ENCODE peak calls at places on chromosomes 4 and X, in seven cellular contexts. R, E, I, Y, U, D and Z are unnamed samples.

GRCh38 chrX:70257599-70258288 is 2.3 kb downstream of the P2RY4 start:
- DNase-seq in I (no peak), Y (no peak), U (no peak), D (no peak), R (no peak), E (no peak), Z (no peak)

GRCh38 chr4:123398803-123399637 is 2.4 kb downstream of the SPRY1 start:
- DNase-seq in I (no peak), D (peak), E (peak), R (peak), U (peak), Y (peak), Z (no peak)

GRCh38 chrX:106899276-106899675 is 3.9 kb downstream of the RIPPLY1 start:
- DNase-seq in E (no peak), R (no peak), Y (no peak), I (no peak), U (no peak), D (no peak), Z (no peak)

GRCh38 chr4:182258441-182259031 is 15.3 kb downstream of the TENM3 start:
- DNase-seq in Y (no peak), D (no peak), U (no peak), R (no peak), E (no peak), I (no peak), Z (no peak)

GRCh38 chr4:175071123-175071522 is 153.0 kb downstream of the ADAM29 start:
- DNase-seq in R (no peak), U (no peak), D (no peak), Y (no peak), I (no peak), E (no peak), Z (no peak)

GRCh38 chr4:8443801-8444200 is 3.2 kb downstream of the TRMT44 start:
- DNase-seq in R (no peak), U (no peak), Y (no peak), D (no peak), I (no peak), E (no peak), Z (no peak)

GRCh38 chrX:122272011-122272410 is 912.1 kb upstream of the GRIA3 start:
- DNase-seq in D (no peak), E (no peak), Y (no peak), R (no peak), U (no peak), I (no peak), Z (no peak)

GRCh38 chr4:152094851-152095700 is 334.3 kb upstream of the GATB start:
- DNase-seq in E (no peak), D (no peak), R (no peak), Y (no peak), U (no peak), I (no peak), Z (no peak)

GRCh38 chr4:6469898-6470501 is 2.4 kb downstream of the PPP2R2C start:
- DNase-seq in U (no peak), D (no peak), R (no peak), I (no peak), Y (no peak), E (no peak), Z (no peak)

GRCh38 chrX:19863237-19864223 is 23.9 kb downstream of the SH3KBP1 start:
- DNase-seq in I (no peak), R (no peak), Y (no peak), D (no peak), E (no peak), U (peak), Z (no peak)

GRCh38 chrX:39773923-39774803 is 323.6 kb downstream of the BCOR start:
- DNase-seq in D (no peak), Y (peak), U (no peak), R (no peak), I (no peak), E (no peak), Z (no peak)

GRCh38 chr4:70704333-70705145 is 16.2 kb downstream of the UTP3 start:
- DNase-seq in R (peak), I (peak), U (peak), D (peak), Y (peak), E (peak), Z (peak)

GRCh38 chr4:188767496-188767895 is 628.3 kb downstream of the TRIML1 start:
- DNase-seq in Y (no peak), U (no peak), D (no peak), I (no peak), R (no peak), E (no peak), Z (no peak)

GRCh38 chr4:168605411-168605810 is 108.6 kb downstream of the PALLD start:
- DNase-seq in U (no peak), R (peak), I (no peak), E (no peak), Y (no peak), D (no peak), Z (no peak)

GRCh38 chrX:38968344-38968743 is 167.1 kb downstream of the MID1IP1 start:
- DNase-seq in D (no peak), R (no peak), E (no peak), U (no peak), Y (no peak), I (no peak), Z (no peak)

GRCh38 chr4:165874799-165875371 is 1.8 kb downstream of the TLL1 start:
- DNase-seq in D (no peak), R (no peak), E (peak), Y (no peak), I (no peak), U (no peak), Z (no peak)

GRCh38 chrX:49915352-49916222 is 6.8 kb upstream of the CLCN5 start:
- DNase-seq in Y (peak), D (peak), R (peak), I (peak), E (no peak), U (peak), Z (peak)

GRCh38 chr4:6463311-6464289 is 8.8 kb downstream of the PPP2R2C start:
- DNase-seq in R (no peak), Y (no peak), D (no peak), U (no peak), E (no peak), I (no peak), Z (no peak)

GRCh38 chr4:73976716-73977115 is 5.1 kb downstream of the PF4 start:
- DNase-seq in U (no peak), E (no peak), R (no peak), D (no peak), I (no peak), Y (no peak), Z (no peak)

GRCh38 chr4:72974694-72975487 is 94.6 kb downstream of the COX18 start:
- DNase-seq in I (no peak), U (no peak), R (no peak), E (no peak), D (no peak), Y (no peak), Z (no peak)

GRCh38 chr4:8854866-8855265 is 16.8 kb downstream of the HMX1 start:
- DNase-seq in E (no peak), R (no peak), U (no peak), I (no peak), Y (no peak), D (no peak), Z (no peak)

GRCh38 chr4:74418063-74418670 is 26.8 kb upstream of the AREG start:
- DNase-seq in Y (no peak), U (no peak), E (no peak), I (no peak), R (no peak), D (no peak), Z (no peak)

GRCh38 chrX:46433892-46434291 is 111.3 kb downstream of the ZNF674 start:
- DNase-seq in Y (no peak), U (no peak), D (no peak), R (no peak), I (no peak), E (no peak), Z (no peak)

DNA sequence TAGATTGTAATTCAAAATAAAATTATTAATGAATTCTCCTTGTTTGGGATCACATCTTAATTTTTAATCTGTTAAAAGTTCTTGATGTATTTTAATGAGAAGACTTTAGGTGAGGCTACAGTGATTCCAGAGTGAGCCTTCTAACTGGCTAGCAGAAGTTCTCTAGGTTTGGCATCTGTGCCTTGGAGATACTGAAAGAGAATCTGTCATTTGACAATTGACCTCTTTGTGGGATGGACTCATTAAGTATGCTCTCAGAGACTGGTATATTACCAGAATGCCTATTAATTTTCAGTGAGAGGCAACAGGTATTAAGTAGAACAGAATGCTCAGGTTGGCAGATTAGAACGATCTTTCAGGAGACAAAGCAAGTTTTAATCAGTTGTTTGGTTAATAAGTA is 10.2 kb downstream of the CCNG2 start:
- DNase-seq in D (no peak), I (no peak), R (no peak), Y (no peak), E (no peak), U (no peak), Z (no peak)
- H3K4me3 ChIP-seq in D (no peak), I (no peak), R (no peak), Y (no peak), E (no peak), U (no peak), Z (no peak)

DNA sequence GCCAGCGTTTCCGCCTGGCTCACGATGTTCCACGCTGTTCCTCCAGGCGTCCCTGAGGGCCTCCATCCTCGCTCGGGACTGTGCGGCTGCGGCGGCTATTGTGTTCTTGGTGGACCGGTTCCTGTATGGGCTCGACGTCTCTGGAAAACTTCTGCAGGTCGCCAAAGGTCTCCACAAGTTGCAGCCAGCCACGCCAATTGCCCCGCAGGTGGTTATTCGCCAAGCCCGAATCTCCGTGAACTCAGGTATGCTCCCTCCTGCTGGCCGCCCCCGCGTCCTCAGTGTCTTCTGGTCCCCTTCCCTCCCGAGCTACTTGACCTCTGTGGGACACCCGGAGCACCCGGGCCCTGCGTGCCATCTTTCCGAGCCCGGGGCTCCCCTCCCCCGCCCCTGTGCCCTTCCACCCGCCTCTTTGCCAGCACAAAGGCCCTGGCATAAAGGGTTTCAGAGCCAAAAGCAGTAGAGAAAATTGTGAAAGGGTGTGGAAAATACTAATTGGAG is 104.1 kb downstream of the NEUROG2 start:
- DNase-seq in R (no peak), Y (no peak), E (no peak), I (no peak), U (no peak), D (no peak), Z (no peak)
- H3K4me3 ChIP-seq in R (no peak), Y (no peak), E (no peak), I (no peak), U (no peak), D (no peak), Z (no peak)

GRCh38 chr4:55395218-55395528 is 584 bp upstream of the TMEM165 start:
- DNase-seq in I (no peak), E (no peak), Y (no peak), U (no peak), R (no peak), D (no peak), Z (no peak)
- H3K4me3 ChIP-seq in I (peak), E (peak), Y (peak), U (peak), R (peak), D (peak), Z (peak)

DNA sequence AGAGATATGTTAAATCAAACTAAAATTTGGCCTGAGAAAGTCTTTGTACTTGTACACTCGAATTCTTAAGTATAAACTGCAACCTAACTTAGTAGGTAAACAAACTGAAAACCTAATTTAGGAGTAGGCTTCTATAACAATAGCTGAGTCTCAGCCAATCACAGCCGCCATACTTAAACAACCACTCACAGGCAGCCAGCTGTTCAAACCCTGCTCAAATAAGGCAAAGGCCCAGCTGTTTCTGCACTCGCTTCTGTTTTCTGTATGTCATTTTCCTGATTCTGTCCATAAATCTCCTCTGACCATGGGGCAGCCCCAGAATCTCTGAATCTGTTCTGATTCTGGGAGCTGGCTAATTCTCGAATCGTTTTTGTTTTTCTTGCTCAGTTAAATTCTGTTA is 7.8 kb upstream of the PLS3 start:
- DNase-seq in E (no peak), D (no peak), Y (no peak), U (no peak), R (no peak), I (no peak), Z (no peak)
- H3K4me3 ChIP-seq in E (no peak), D (no peak), Y (no peak), U (no peak), R (no peak), I (no peak), Z (no peak)

DNA sequence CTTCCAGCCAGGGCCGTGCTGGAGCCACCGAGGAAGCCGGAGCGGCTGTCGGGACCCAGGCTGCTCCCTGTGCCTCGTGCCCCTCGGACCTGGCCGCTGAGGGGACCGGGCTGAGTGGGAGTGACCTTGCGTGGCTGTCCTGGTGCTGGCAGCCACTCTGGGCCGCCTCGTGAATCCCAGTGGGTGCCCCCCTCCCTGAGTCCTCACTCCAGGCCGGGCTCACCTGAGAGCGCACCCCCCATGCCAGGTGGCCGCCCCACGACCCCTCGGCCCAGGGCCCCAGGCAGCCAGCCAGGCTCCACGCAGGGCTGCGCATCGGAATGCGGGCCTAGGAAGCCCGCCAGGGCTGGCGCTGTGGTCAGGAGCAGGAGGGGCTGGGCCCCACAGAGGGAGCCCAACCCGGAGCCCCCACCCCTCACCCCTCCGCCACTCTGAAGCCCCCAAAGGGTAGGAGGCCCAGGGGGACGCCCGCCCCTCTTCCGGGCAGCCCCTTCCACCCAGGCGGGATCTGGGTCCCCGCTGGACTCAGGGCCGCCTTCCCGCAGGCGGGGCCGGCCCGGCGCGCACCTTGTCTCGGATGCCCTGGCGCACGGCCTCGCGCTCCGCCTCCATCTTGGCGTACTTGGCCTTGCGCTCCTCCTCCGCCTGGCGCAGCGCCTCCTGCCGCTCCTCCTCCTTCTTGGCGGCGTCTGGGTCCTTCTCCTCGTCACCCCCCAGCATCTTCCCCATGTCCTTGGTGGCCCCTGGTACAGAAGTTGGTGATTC is 33.9 kb downstream of the CPLX1 start:
- DNase-seq in E (peak), D (no peak), Y (peak), I (peak), U (peak), R (no peak), Z (no peak)
- H3K4me3 ChIP-seq in E (peak), D (peak), Y (peak), I (no peak), U (peak), R (no peak), Z (peak)

GRCh38 chr4:13567125-13567524 is 22.8 kb upstream of the NKX3-2 start:
- DNase-seq in R (no peak), U (no peak), D (no peak), E (no peak), I (no peak), Y (no peak), Z (no peak)

GRCh38 chr4:13562876-13563275 is 18.6 kb upstream of the NKX3-2 start:
- DNase-seq in D (no peak), I (no peak), E (no peak), R (no peak), U (no peak), Y (no peak), Z (no peak)

GRCh38 chr4:13559414-13559813 is 15.1 kb upstream of the NKX3-2 start:
- DNase-seq in R (no peak), U (no peak), Y (no peak), D (no peak), E (no peak), I (no peak), Z (no peak)

GRCh38 chr4:13558881-13559280 is 14.6 kb upstream of the NKX3-2 start:
- DNase-seq in Y (no peak), R (no peak), E (no peak), U (no peak), D (no peak), I (no peak), Z (no peak)

GRCh38 chr4:13561673-13562072 is 17.4 kb upstream of the NKX3-2 start:
- DNase-seq in I (no peak), D (no peak), E (no peak), R (no peak), U (no peak), Y (no peak), Z (no peak)
- H3K4me3 ChIP-seq in I (no peak), D (no peak), E (no peak), R (no peak), U (no peak), Y (no peak), Z (no peak)

DNA sequence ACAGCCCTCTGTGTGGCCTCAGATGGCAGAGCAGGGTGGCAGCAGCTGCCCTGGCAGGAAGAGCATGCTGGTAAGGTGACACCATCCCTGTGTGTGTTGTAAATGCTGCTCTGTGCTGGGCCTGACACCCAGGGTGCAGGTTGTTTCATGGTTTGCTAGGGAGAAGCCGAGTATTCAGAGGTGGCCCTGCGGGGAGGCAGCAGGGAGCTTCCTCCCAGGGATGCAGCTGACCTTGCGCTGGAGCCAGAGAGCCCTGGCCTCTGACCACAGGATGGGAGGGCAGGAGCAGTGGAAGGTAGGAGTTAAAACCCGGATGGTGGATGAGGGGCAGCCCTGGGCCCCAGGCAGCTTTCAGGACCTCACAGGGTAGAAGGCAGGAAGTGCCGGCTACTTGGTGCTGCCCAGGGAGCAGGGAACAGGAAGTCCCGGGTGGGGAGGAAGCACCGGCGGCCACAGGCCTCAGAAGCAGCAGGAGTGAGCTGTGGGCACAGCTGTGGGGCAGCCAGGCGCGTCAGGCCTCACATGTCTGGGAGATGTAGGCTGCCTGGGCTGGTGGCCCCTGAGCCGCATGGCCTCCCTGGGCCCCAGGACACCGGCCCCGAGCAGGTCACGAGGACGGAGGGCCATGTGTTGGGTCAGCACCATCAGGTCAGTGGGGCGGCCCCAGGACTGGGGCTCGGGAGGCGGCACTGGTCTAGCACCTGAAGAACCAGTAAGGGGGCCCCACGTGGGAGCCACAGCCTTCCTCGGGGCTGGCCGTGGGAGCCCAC is 19.1 kb downstream of the SH3BP2 start:
- DNase-seq in D (peak), U (peak), E (peak), R (peak), I (no peak), Y (peak), Z (peak)
- H3K4me3 ChIP-seq in D (peak), U (peak), E (peak), R (peak), I (no peak), Y (peak), Z (peak)

GRCh38 chrX:54639018-54639345 is 109.0 kb downstream of the GNL3L start:
- DNase-seq in I (no peak), U (no peak), R (no peak), Y (no peak), E (no peak), D (no peak), Z (peak)
- H3K4me3 ChIP-seq in I (peak), U (peak), R (peak), Y (no peak), E (peak), D (peak), Z (peak)

GRCh38 chr4:41174444-41174843 is 39.9 kb downstream of the APBB2 start:
- DNase-seq in U (no peak), D (no peak), E (no peak), I (no peak), R (no peak), Y (no peak), Z (no peak)
- H3K4me3 ChIP-seq in U (no peak), D (no peak), E (no peak), I (no peak), R (no peak), Y (no peak), Z (no peak)

DNA sequence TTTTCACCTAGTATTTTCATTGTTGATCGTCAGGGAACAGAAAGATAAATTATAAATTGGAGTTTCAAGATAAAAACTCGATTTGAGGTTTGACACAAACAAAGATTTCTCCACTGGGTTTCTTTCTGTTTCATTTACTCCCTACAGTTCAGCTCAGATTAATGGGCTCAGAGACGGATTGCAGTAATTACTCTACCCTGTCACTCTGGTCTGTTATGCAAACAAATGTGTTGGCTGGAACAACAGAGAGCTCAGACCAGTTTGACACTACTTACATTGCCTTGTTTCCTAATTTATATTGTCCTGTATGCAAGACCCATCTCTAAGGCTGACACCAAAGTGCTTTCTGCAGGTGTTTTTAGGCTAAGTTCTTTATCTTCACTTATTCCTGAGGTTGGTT is 909.3 kb upstream of the PRKX start:
- DNase-seq in D (no peak), I (no peak), Y (no peak), R (no peak), E (no peak), U (no peak), Z (no peak)
- H3K4me3 ChIP-seq in D (no peak), I (no peak), Y (no peak), R (no peak), E (no peak), U (no peak), Z (no peak)